ENCODE peak calls at places on chromosomes 3 and 15, in four cellular contexts. C is Peyer's patch, V is endothelial cell of umbilical vein, T is heart left ventricle. Z is an unnamed sample. For H3K9me3, the result is how much of the 10 kb centered on the place peaks cover.

GRCh38 chr15:66895794-66896453 is 169.5 kb upstream of the SMAD3 start:
- DNase-seq in C (no peak), V (no peak), T (no peak), Z (peak)

GRCh38 chr3:52240886-52241244 is 1.9 kb upstream of the TWF2 start:
- DNase-seq in C (no peak), V (no peak), T (no peak), Z (no peak)

GRCh38 chr3:69086133-69086722 is 1.5 kb downstream of the ARL6IP5 start:
- DNase-seq in C (peak), V (peak), T (peak), Z (peak)

GRCh38 chr3:99669879-99670555 is 31.6 kb downstream of the COL8A1 start:
- DNase-seq in C (no peak), V (peak), T (no peak), Z (no peak)

GRCh38 chr3:142500211-142500610 is 52.4 kb upstream of the XRN1 start:
- DNase-seq in C (no peak), V (no peak), T (no peak), Z (no peak)

GRCh38 chr15:34753236-34753894 is 1.4 kb downstream of the GJD2 start:
- DNase-seq in C (no peak), V (peak), T (peak), Z (no peak)

GRCh38 chr3:146498002-146498736 is 28.8 kb upstream of the PLSCR2 start:
- DNase-seq in C (no peak), V (no peak), T (no peak), Z (no peak)

GRCh38 chr3:168991813-168992212 is 671.7 kb downstream of the MECOM start:
- DNase-seq in C (no peak), V (peak), T (no peak), Z (no peak)

GRCh38 chr15:83278191-83278590 is 6.3 kb downstream of the BNC1 start:
- DNase-seq in C (no peak), V (no peak), T (no peak), Z (no peak)

GRCh38 chr15:66670698-66671580 is 31.1 kb upstream of the SMAD6 start:
- DNase-seq in C (no peak), V (no peak), T (no peak), Z (no peak)

GRCh38 chr15:72116680-72117447 is 1.1 kb downstream of the MYO9A start:
- DNase-seq in C (peak), V (peak), T (peak), Z (no peak)

GRCh38 chr3:149535395-149535685 is 60.8 kb downstream of the TM4SF4 start:
- DNase-seq in C (no peak), V (no peak), T (no peak), Z (no peak)

GRCh38 chr15:34789326-34789725 is 6.0 kb downstream of the ACTC1 start:
- DNase-seq in C (no peak), V (no peak), T (no peak), Z (no peak)

GRCh38 chr3:185825639-185826481 is 1.0 kb upstream of the IGF2BP2 start:
- DNase-seq in C (no peak), V (peak), T (peak), Z (peak)

GRCh38 chr3:71495708-71496472 is 87.6 kb downstream of the FOXP1 start:
- DNase-seq in C (no peak), V (no peak), T (no peak), Z (no peak)

GRCh38 chr3:58180940-58181587 is 29.7 kb downstream of the DNASE1L3 start:
- DNase-seq in C (no peak), V (no peak), T (no peak), Z (no peak)

GRCh38 chr3:50503947-50504346 is 513 bp upstream of the CACNA2D2 start:
- DNase-seq in C (no peak), V (no peak), T (no peak), Z (no peak)

GRCh38 chr3:50504681-50505080 is 1.2 kb upstream of the CACNA2D2 start:
- DNase-seq in C (no peak), V (no peak), T (no peak), Z (no peak)

GRCh38 chr3:50502225-50502583 is 1.2 kb downstream of the CACNA2D2 start:
- DNase-seq in C (no peak), V (no peak), T (no peak), Z (no peak)

GRCh38 chr3:50502584-50503423 is 630 bp downstream of the CACNA2D2 start:
- DNase-seq in C (no peak), V (no peak), T (no peak), Z (no peak)

GRCh38 chr3:50503504-50503903 is at the start of gene CACNA2D2:
- DNase-seq in C (peak), V (no peak), T (peak), Z (no peak)
- TF ChIP-seq POLR2A in C (no peak), V (no peak), T (peak), Z (no peak)

GRCh38 chr3:126512026-126512425 is 5.5 kb downstream of the UROC1 start:
- DNase-seq in C (no peak), V (no peak), T (no peak), Z (no peak)
- H3K4me3 ChIP-seq in C (no peak), V (no peak), T (no peak), Z (no peak)

GRCh38 chr15:76175442-76175841 is 115.7 kb downstream of the TMEM266 start:
- DNase-seq in C (no peak), V (no peak), T (no peak), Z (no peak)

GRCh38 chr15:76172782-76173181 is 113.0 kb downstream of the TMEM266 start:
- DNase-seq in C (no peak), V (no peak), T (peak), Z (no peak)

GRCh38 chr15:76174654-76175053 is 114.9 kb downstream of the TMEM266 start:
- DNase-seq in C (no peak), V (no peak), T (no peak), Z (no peak)

GRCh38 chr15:76176059-76176458 is 116.3 kb downstream of the TMEM266 start:
- DNase-seq in C (no peak), V (no peak), T (no peak), Z (no peak)

GRCh38 chr15:76173317-76173834 is 113.6 kb downstream of the TMEM266 start:
- DNase-seq in C (no peak), V (no peak), T (no peak), Z (no peak)
- H3K9me3 ChIP-seq in C (under half), V (under half), T (under half), Z (under half)

GRCh38 chr3:45596290-45596791 is 1.8 kb downstream of the LIMD1 start:
- DNase-seq in C (peak), V (no peak), T (no peak), Z (no peak)
- TF ChIP-seq POLR2A in C (no peak), V (no peak), T (no peak), Z (no peak)

GRCh38 chr15:61327019-61327631 is 98.0 kb upstream of the RORA start:
- DNase-seq in C (no peak), V (no peak), T (no peak), Z (no peak)
- H3K4me3 ChIP-seq in C (no peak), V (no peak), T (no peak), Z (no peak)

GRCh38 chr15:79919090-79919748 is 22.4 kb upstream of the MTHFS start:
- DNase-seq in C (no peak), V (no peak), T (no peak), Z (no peak)

GRCh38 chr15:79919749-79920511 is 23.1 kb upstream of the MTHFS start:
- DNase-seq in C (no peak), V (no peak), T (no peak), Z (no peak)

GRCh38 chr15:79916424-79916823 is 19.6 kb upstream of the MTHFS start:
- DNase-seq in C (no peak), V (no peak), T (no peak), Z (no peak)

GRCh38 chr15:79914728-79915127 is 17.9 kb upstream of the MTHFS start:
- DNase-seq in C (no peak), V (no peak), T (no peak), Z (no peak)

GRCh38 chr15:79918278-79918677 is 21.5 kb upstream of the MTHFS start:
- DNase-seq in C (no peak), V (no peak), T (no peak), Z (no peak)
- H3K9me3 ChIP-seq in C (under half), V (under half), T (half or more), Z (half or more)

GRCh38 chr3:49719214-49719884 is at the start of gene AMIGO3:
- DNase-seq in C (peak), V (peak), T (peak), Z (peak)
- TF ChIP-seq POLR2A in C (peak), V (peak), T (peak), Z (no peak)

DNA sequence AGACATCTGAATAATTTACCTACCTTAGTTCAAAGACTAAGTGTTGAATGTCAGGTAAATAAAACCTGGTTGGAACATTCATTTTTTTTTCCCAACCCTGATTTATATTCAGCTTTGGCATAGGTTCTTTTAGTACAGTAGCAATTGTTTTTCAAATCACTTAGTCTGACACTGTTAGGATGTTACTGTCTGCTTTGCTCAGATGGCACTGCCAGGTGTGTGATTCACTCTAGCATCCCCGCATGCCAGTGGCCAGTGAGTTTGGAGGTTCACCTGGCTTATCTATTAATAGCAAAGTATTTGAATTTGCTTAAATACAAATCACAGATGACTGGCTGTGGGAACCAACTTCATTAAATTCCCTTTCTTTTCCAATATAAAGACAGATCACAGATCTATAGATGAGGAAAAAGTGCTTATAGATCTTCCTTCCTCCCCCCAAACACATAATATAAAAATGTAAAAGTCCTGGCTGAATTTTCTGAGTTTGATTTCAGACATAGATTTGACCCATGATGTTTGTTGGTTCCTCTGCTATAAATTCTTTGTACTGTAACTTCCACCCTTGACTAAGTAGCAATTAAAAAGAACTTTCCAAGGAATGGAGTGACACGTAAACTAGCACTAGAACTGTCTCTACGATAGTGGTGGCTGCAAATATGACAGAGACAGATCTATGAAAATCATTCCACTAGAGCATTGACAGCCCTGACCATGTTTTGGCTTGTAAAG is 3.9 kb downstream of the THBS1 start:
- DNase-seq in C (no peak), V (peak), T (no peak), Z (no peak)
- H3K4me3 ChIP-seq in C (no peak), V (peak), T (peak), Z (peak)

GRCh38 chr3:44734646-44735168 is 5.3 kb downstream of the ZNF501 start:
- DNase-seq in C (no peak), V (no peak), T (no peak), Z (no peak)
- H3K9me3 ChIP-seq in C (under half), V (under half), T (half or more), Z (half or more)

GRCh38 chr3:40452876-40453730 is 4.0 kb upstream of the RPL14 start:
- DNase-seq in C (peak), V (peak), T (peak), Z (peak)
- TF ChIP-seq POLR2A in C (peak), V (peak), T (peak), Z (no peak)